ENCODE peak calls at places on chromosome 12, in seven cellular contexts. D is heart left ventricle; Y is activated T-helper 9 cell treated with anti-CD3 and anti-CD28 coated beads, Interleukin-2, amount 50 U/mL, for 16 hours; M is astrocyte of the spinal cord; V is ACHN; B is skeletal muscle cell; W is AG10803. C is an unnamed sample.

GRCh38 chr12:101019667-101020066 is 190.4 kb downstream of the SLC5A8 start:
- DNase-seq in D (no peak), Y (no peak), M (no peak), V (no peak), B (no peak), W (no peak), C (no peak)

GRCh38 chr12:50637870-50638481 is 125.9 kb upstream of the ATF1 start:
- DNase-seq in D (no peak), Y (no peak), M (peak), V (peak), B (no peak), W (peak), C (no peak)

GRCh38 chr12:92701441-92701840 is 1.3 kb upstream of the PLEKHG7 start:
- DNase-seq in D (no peak), Y (no peak), M (no peak), V (no peak), B (no peak), W (no peak), C (no peak)

GRCh38 chr12:15527201-15527782 is 205.0 kb downstream of the PTPRO start:
- DNase-seq in D (peak), Y (no peak), M (no peak), V (peak), B (no peak), W (no peak), C (no peak)

GRCh38 chr12:21774358-21775129 is at the start of gene KCNJ8:
- DNase-seq in D (peak), Y (no peak), M (peak), V (peak), B (no peak), W (peak), C (peak)

GRCh38 chr12:51951843-51952722 is 584 bp downstream of the ACVR1B start:
- DNase-seq in D (peak), Y (no peak), M (no peak), V (peak), B (no peak), W (no peak), C (no peak)

GRCh38 chr12:3342051-3342450 is 149.0 kb upstream of the PRMT8 start:
- DNase-seq in D (peak), Y (no peak), M (peak), V (peak), B (no peak), W (peak), C (peak)

GRCh38 chr12:65742481-65742971 is 81.8 kb upstream of the HMGA2 start:
- DNase-seq in D (no peak), Y (no peak), M (peak), V (no peak), B (no peak), W (peak), C (no peak)

GRCh38 chr12:14769837-14770494 is 33.3 kb downstream of the WBP11 start:
- DNase-seq in D (peak), Y (peak), M (peak), V (peak), B (peak), W (peak), C (no peak)

GRCh38 chr12:98373019-98373554 is 142.3 kb upstream of the TMPO start:
- DNase-seq in D (no peak), Y (no peak), M (peak), V (peak), B (no peak), W (peak), C (peak)

GRCh38 chr12:45259732-45260480 is 44.0 kb downstream of the ANO6 start:
- DNase-seq in D (no peak), Y (no peak), M (peak), V (no peak), B (peak), W (peak), C (no peak)

GRCh38 chr12:1184402-1184801 is 193.4 kb downstream of the ERC1 start:
- DNase-seq in D (no peak), Y (no peak), M (peak), V (no peak), B (no peak), W (peak), C (peak)

GRCh38 chr12:32482226-32482625 is 82.9 kb downstream of the FGD4 start:
- DNase-seq in D (no peak), Y (no peak), M (no peak), V (no peak), B (no peak), W (no peak), C (no peak)

GRCh38 chr12:25014961-25015360 is 66.1 kb upstream of the BCAT1 start:
- DNase-seq in D (no peak), Y (no peak), M (peak), V (no peak), B (no peak), W (no peak), C (no peak)

GRCh38 chr12:922297-922696 is 27.2 kb downstream of the RAD52 start:
- DNase-seq in D (no peak), Y (no peak), M (no peak), V (no peak), B (no peak), W (no peak), C (no peak)

GRCh38 chr12:38282886-38283285 is 33.7 kb upstream of the ALG10B start:
- DNase-seq in D (no peak), Y (no peak), M (no peak), V (peak), B (no peak), W (no peak), C (no peak)

GRCh38 chr12:116368196-116369194 is 91.0 kb upstream of the MED13L start:
- DNase-seq in D (no peak), Y (no peak), M (no peak), V (peak), B (no peak), W (no peak), C (no peak)

GRCh38 chr12:123150273-123150803 is 552 bp downstream of the PITPNM2 start:
- DNase-seq in D (peak), Y (peak), M (no peak), V (peak), B (no peak), W (no peak), C (no peak)

GRCh38 chr12:52518574-52519469 is 1.4 kb downstream of the KRT5 start:
- DNase-seq in D (no peak), Y (no peak), M (no peak), V (no peak), B (no peak), W (no peak), C (no peak)

GRCh38 chr12:93154753-93155475 is 222.8 kb upstream of the NUDT4 start:
- DNase-seq in D (no peak), Y (no peak), M (no peak), V (no peak), B (no peak), W (no peak), C (no peak)

GRCh38 chr12:127389923-127390322 is 877.0 kb upstream of the TMEM132C start:
- DNase-seq in D (no peak), Y (no peak), M (peak), V (peak), B (peak), W (peak), C (peak)

GRCh38 chr12:78060186-78060585 is 229.5 kb downstream of the NAV3 start:
- DNase-seq in D (no peak), Y (no peak), M (peak), V (peak), B (peak), W (peak), C (no peak)

GRCh38 chr12:132617822-132618682 is 524 bp upstream of the P2RX2 start:
- DNase-seq in D (no peak), Y (no peak), M (no peak), V (no peak), B (no peak), W (no peak), C (no peak)